ENCODE peak calls at places on chromosomes 7 and 10, in five cellular contexts. N, I, D, Y and W are unnamed samples.

GRCh38 chr7:74203956-74204615 is 5.7 kb upstream of the LAT2 start:
- DNase-seq in I (no peak), D (no peak), N (no peak), Y (no peak), W (no peak)

GRCh38 chr7:81267508-81267907 is 348.7 kb upstream of the SEMA3C start:
- DNase-seq in I (no peak), N (peak; percentile 43), D (no peak), Y (no peak), W (no peak)

GRCh38 chr10:3740157-3740871 is 44.7 kb downstream of the KLF6 start:
- DNase-seq in I (no peak), Y (no peak), N (peak; percentile 76), D (peak; percentile 81), W (peak; percentile 40)

GRCh38 chr10:116947838-116948529 is 57.0 kb downstream of the SHTN1 start:
- DNase-seq in N (peak; percentile 31), Y (no peak), I (no peak), D (peak; percentile 21), W (peak; percentile 68)

GRCh38 chr7:48285365-48285764 is 114.1 kb downstream of the ABCA13 start:
- DNase-seq in Y (no peak), D (no peak), N (peak; percentile 83), I (no peak), W (peak; percentile 20)

GRCh38 chr7:132604090-132604489 is 27.8 kb upstream of the PLXNA4 start:
- DNase-seq in I (no peak), Y (no peak), N (no peak), D (no peak), W (no peak)

GRCh38 chr7:2814186-2814530 is 29.9 kb downstream of the GNA12 start:
- DNase-seq in Y (no peak), I (no peak), N (no peak), D (no peak), W (no peak)

GRCh38 chr10:17616403-17617030 is 657 bp downstream of the HACD1 start:
- DNase-seq in D (peak; percentile 89), N (peak; percentile 47), Y (peak; percentile 91), I (peak; percentile 69), W (peak; percentile 61)

GRCh38 chr10:31017534-31018361 is 13.9 kb downstream of the ZNF438 start:
- DNase-seq in D (no peak), Y (no peak), N (no peak), I (no peak), W (no peak)

GRCh38 chr10:103193820-103194529 is 903 bp upstream of the NT5C2 start:
- DNase-seq in N (peak; percentile 8), D (no peak), I (peak; percentile 25), Y (peak; percentile 31), W (no peak)

GRCh38 chr10:14673189-14673947 is 101.3 kb downstream of the FAM107B start:
- DNase-seq in N (peak; percentile 23), I (no peak), Y (no peak), D (no peak), W (no peak)

GRCh38 chr7:142916508-142916907 is 17.0 kb downstream of the TRPV5 start:
- DNase-seq in I (no peak), N (no peak), D (no peak), Y (no peak), W (no peak)

GRCh38 chr7:137882261-137882668 is 35.5 kb upstream of the DGKI start:
- DNase-seq in I (peak; percentile 58), D (no peak), Y (no peak), N (peak; percentile 100), W (peak; percentile 91)

GRCh38 chr7:90599892-90600555 is 3.9 kb downstream of the CDK14 start:
- DNase-seq in D (no peak), N (peak; percentile 64), Y (no peak), I (no peak), W (no peak)

GRCh38 chr10:2150315-2150714 is 413.0 kb upstream of the ADARB2 start:
- DNase-seq in Y (no peak), N (no peak), I (no peak), D (no peak), W (no peak)

GRCh38 chr10:114821915-114822770 is 563 bp downstream of the FHIP2A start:
- DNase-seq in I (peak; percentile 53), N (peak; percentile 14), Y (peak; percentile 53), D (peak; percentile 41), W (no peak)

GRCh38 chr7:18257711-18258110 is 230.1 kb upstream of the PRPS1L1 start:
- DNase-seq in I (no peak), D (no peak), Y (no peak), N (peak; percentile 34), W (no peak)

GRCh38 chr10:9646201-9646600 is 1371.5 kb upstream of the CELF2 start:
- DNase-seq in Y (no peak), D (no peak), N (no peak), I (no peak), W (no peak)

GRCh38 chr7:121605297-121605640 is 209.2 kb upstream of the FAM3C start:
- DNase-seq in D (peak; percentile 7), I (no peak), N (peak; percentile 6), Y (no peak), W (no peak)

GRCh38 chr10:80755893-80756292 is 218.2 kb downstream of the SH2D4B start:
- DNase-seq in I (no peak), N (no peak), Y (no peak), D (no peak), W (no peak)

GRCh38 chr7:2796358-2797352 is 47.5 kb downstream of the GNA12 start:
- DNase-seq in Y (no peak), I (no peak), N (peak; percentile 94), D (no peak), W (no peak)

GRCh38 chr10:33047655-33048054 is 89.6 kb upstream of the ITGB1 start:
- DNase-seq in N (peak; percentile 28), Y (no peak), I (no peak), D (no peak), W (no peak)

GRCh38 chr10:51250278-51250914 is 176.1 kb downstream of the PRKG1 start:
- DNase-seq in I (no peak), N (no peak), D (no peak), Y (no peak), W (no peak)
- H3K4me3 ChIP-seq in I (no peak overlapping the region), N (no peak overlapping the region), D (no peak overlapping the region), Y (no peak overlapping the region), W (no peak overlapping the region)

DNA sequence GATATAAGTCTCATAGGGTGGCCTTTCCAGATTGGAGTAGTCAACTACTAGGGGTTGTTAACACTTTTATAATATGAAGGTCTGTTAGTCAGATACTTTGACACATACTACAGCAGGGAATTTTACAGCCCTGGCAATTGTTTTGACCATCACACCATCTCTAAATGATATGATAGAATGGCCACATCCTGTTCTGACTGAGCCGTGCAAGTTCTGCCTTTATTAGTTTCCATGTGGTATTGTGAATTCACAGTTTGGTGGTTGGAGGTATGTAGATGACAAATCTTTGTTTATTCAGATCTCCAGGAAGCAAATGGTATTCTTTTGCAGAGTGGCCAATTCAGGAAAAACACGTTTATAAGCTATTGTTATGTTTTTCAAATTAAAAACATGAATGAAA is 83.0 kb downstream of the NRG3 start:
- DNase-seq in Y (no peak), I (no peak), D (no peak), N (no peak), W (no peak)
- H3K9me3 ChIP-seq in Y (no peaks in the 10 kb centered on the region), I (no peaks in the 10 kb centered on the region), D (no peaks in the 10 kb centered on the region), N (peaks cover 5% of the 10 kb centered on the region), W (peaks cover 2% of the 10 kb centered on the region)

GRCh38 chr10:101789686-101790085 is 6.4 kb upstream of the NPM3 start:
- DNase-seq in N (no peak), I (no peak), Y (no peak), D (no peak), W (no peak)

GRCh38 chr10:101797403-101798059 is 14.3 kb upstream of the NPM3 start:
- DNase-seq in I (no peak), Y (no peak), D (no peak), N (no peak), W (no peak)

GRCh38 chr10:101793526-101793925 is 10.3 kb upstream of the NPM3 start:
- DNase-seq in D (no peak), Y (no peak), I (no peak), N (no peak), W (no peak)
- H3K36me3 ChIP-seq in D (no peaks in the 10 kb centered on the region), Y (peaks cover 69% of the 10 kb centered on the region), I (no peaks in the 10 kb centered on the region), N (peaks cover 55% of the 10 kb centered on the region), W (peaks cover 96% of the 10 kb centered on the region)

DNA sequence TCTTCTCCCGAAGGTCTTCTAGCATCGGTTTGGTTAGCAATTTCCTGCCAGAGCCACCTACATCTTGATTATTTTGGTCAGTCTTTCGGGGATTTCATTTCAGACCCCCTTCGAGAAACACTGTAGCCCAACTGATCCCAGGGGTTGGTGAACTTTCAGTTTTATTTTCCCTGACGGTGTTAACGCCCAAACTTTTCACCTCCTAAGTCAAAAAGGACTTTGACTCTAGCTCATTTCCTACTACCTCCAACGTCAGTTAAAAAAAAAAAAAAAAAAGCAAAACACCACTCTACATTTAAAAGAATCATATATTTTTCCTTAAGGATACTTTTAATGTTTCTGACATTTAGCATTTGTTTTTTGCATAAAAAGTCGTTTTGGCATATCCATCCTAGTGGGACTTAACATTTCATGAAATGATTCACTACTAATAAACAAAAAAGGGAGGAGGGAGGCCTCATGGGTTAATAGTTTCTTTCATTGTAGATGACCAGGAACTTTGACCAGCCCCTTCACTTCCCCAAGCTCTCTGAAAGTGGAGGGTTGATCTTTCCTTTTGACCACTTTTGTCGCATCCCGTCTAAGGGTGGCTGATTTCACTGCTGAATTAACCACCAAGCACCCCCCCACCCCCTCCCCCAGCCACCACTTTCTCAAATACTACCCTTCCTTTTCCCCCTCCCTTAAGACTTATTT is 771 bp upstream of the TCF7L2 start:
- DNase-seq in I (no peak), D (no peak), Y (no peak), N (peak; percentile 37), W (peak; percentile 41)
- H3K4me3 ChIP-seq in I (no peak overlapping the region), D (peak overlapping the region; percentile 35), Y (peak overlapping the region; percentile 41), N (peak overlapping the region; percentile 27), W (peak overlapping the region; percentile 56)